ENCODE peak calls at places on chromosomes 4 and X, in six cellular contexts. K is stromal cell of bone marrow, S is body of pancreas, C is gastrocnemius medialis, A is anterior cingulate cortex, L is amygdala. E is an unnamed sample.

GRCh38 chrX:153381684-153382532 is 19.2 kb downstream of the PNMA6E start:
- DNase-seq in K (peak), S (peak), C (no peak), A (no peak), L (peak), E (no peak)

GRCh38 chr4:58050439-58050838 is 940.3 kb upstream of the IGFBP7 start:
- DNase-seq in K (no peak), S (no peak), C (no peak), A (no peak), L (no peak), E (no peak)

GRCh38 chrX:14125451-14125850 is 95.8 kb upstream of the GEMIN8 start:
- DNase-seq in K (no peak), S (no peak), C (no peak), A (no peak), L (no peak), E (no peak)

GRCh38 chr4:88177981-88178632 is 19.7 kb upstream of the ABCG2 start:
- DNase-seq in K (no peak), S (no peak), C (no peak), A (no peak), L (no peak), E (peak)

GRCh38 chr4:82555279-82555678 is 6.5 kb downstream of the TMEM150C start:
- DNase-seq in K (no peak), S (no peak), C (no peak), A (no peak), L (no peak), E (no peak)

GRCh38 chrX:28988246-28988645 is 401.0 kb downstream of the IL1RAPL1 start:
- DNase-seq in K (no peak), S (peak), C (no peak), A (no peak), L (no peak), E (no peak)

GRCh38 chr4:127782275-127783025 is at the start of gene HSPA4L:
- DNase-seq in K (no peak), S (peak), C (peak), A (peak), L (peak), E (peak)

GRCh38 chrX:12360389-12360788 is 222.1 kb downstream of the FRMPD4 start:
- DNase-seq in K (peak), S (no peak), C (no peak), A (no peak), L (no peak), E (no peak)

GRCh38 chr4:140718240-140718639 is 37.9 kb downstream of the TBC1D9 start:
- DNase-seq in K (peak), S (no peak), C (no peak), A (no peak), L (no peak), E (no peak)

GRCh38 chrX:23822397-23822796 is 39.4 kb downstream of the SAT1 start:
- DNase-seq in K (peak), S (peak), C (no peak), A (no peak), L (no peak), E (no peak)

GRCh38 chr4:68855771-68856170 is 40.0 kb downstream of the UGT2B10 start:
- DNase-seq in K (no peak), S (no peak), C (no peak), A (no peak), L (no peak), E (no peak)

GRCh38 chrX:150514462-150514861 is 54.0 kb upstream of the MTM1 start:
- DNase-seq in K (no peak), S (no peak), C (no peak), A (no peak), L (no peak), E (no peak)

GRCh38 chr4:164357957-164358356 is 396.0 kb upstream of the SMIM31 start:
- DNase-seq in K (no peak), S (no peak), C (no peak), A (no peak), L (no peak), E (no peak)

GRCh38 chrX:7514871-7515599 is 327.9 kb upstream of the VCX start:
- DNase-seq in K (peak), S (no peak), C (peak), A (no peak), L (no peak), E (no peak)

GRCh38 chr4:129446074-129446473 is 350.1 kb downstream of the C4orf33 start:
- DNase-seq in K (peak), S (no peak), C (no peak), A (no peak), L (no peak), E (no peak)

GRCh38 chr4:82842593-82842992 is 44.0 kb upstream of the SCD5 start:
- DNase-seq in K (no peak), S (no peak), C (no peak), A (no peak), L (no peak), E (no peak)

GRCh38 chr4:24857996-24858395 is 54.8 kb downstream of the CCDC149 start:
- DNase-seq in K (peak), S (no peak), C (no peak), A (no peak), L (no peak), E (no peak)

GRCh38 chrX:18833071-18833731 is 125.8 kb downstream of the PPEF1 start:
- DNase-seq in K (peak), S (peak), C (peak), A (no peak), L (peak), E (peak)

GRCh38 chr4:24514808-24515207 is 69.5 kb downstream of the DHX15 start:
- DNase-seq in K (no peak), S (no peak), C (no peak), A (no peak), L (no peak), E (no peak)

GRCh38 chr4:112516401-112517066 is 554 bp upstream of the NEUROG2 start:
- DNase-seq in K (no peak), S (peak), C (no peak), A (no peak), L (no peak), E (no peak)

GRCh38 chr4:153512952-153513500 is 46.9 kb downstream of the TMEM131L start:
- DNase-seq in K (no peak), S (no peak), C (no peak), A (no peak), L (no peak), E (no peak)

E was measured in thyroid gland.